ENCODE peak calls at places on chromosomes 11 and 22, in six cellular contexts. A, K, W, E, T and N are unnamed samples.

GRCh38 chr11:69881467-69882269 is 62.5 kb upstream of the FGF3 start:
- DNase-seq in A (no peak), K (no peak), W (no peak), E (no peak), T (no peak), N (no peak)

GRCh38 chr22:31561238-31561887 is 65.0 kb downstream of the SFI1 start:
- DNase-seq in A (peak; percentile 4), K (peak; percentile 54), W (peak; percentile 67), E (peak; percentile 86), T (peak; percentile 20), N (peak; percentile 54)

GRCh38 chr22:25021409-25021808 is 68.9 kb downstream of the KIAA1671 start:
- DNase-seq in A (no peak), K (no peak), W (no peak), E (no peak), T (no peak), N (peak; percentile 11)

GRCh38 chr22:49882519-49883293 is 29.1 kb downstream of the ZBED4 start:
- DNase-seq in A (no peak), K (no peak), W (no peak), E (peak; percentile 13), T (no peak), N (no peak)

GRCh38 chr11:75505966-75506692 is 19.6 kb downstream of the GDPD5 start:
- DNase-seq in A (no peak), K (no peak), W (no peak), E (no peak), T (no peak), N (no peak)

GRCh38 chr11:67102664-67103063 is 16.4 kb upstream of the KDM2A start:
- DNase-seq in A (no peak), K (no peak), W (no peak), E (no peak), T (no peak), N (no peak)

GRCh38 chr22:35518781-35519180 is 21.9 kb upstream of the RASD2 start:
- DNase-seq in A (no peak), K (no peak), W (no peak), E (no peak), T (no peak), N (no peak)

GRCh38 chr11:75898871-75899270 is 83.9 kb downstream of the UVRAG start:
- DNase-seq in A (no peak), K (no peak), W (no peak), E (no peak), T (no peak), N (no peak)

GRCh38 chr11:116240661-116241060 is 532.1 kb downstream of the BUD13 start:
- DNase-seq in A (no peak), K (no peak), W (no peak), E (peak; percentile 1), T (no peak), N (no peak)

GRCh38 chr11:111454561-111455192 is 57.5 kb downstream of the BTG4 start:
- DNase-seq in A (no peak), K (peak; percentile 27), W (peak; percentile 64), E (peak; percentile 60), T (peak; percentile 26), N (no peak)

GRCh38 chr11:113814181-113814580 is 34.6 kb downstream of the CLDN25 start:
- DNase-seq in A (no peak), K (no peak), W (no peak), E (no peak), T (no peak), N (no peak)

GRCh38 chr11:34640050-34640971 is 19.4 kb downstream of the EHF start:
- DNase-seq in A (no peak), K (no peak), W (peak; percentile 35), E (no peak), T (no peak), N (no peak)

GRCh38 chr11:77200869-77201268 is 72.8 kb downstream of the MYO7A start:
- DNase-seq in A (no peak), K (no peak), W (no peak), E (no peak), T (no peak), N (no peak)

GRCh38 chr11:16764888-16765287 is 26.4 kb downstream of the C11orf58 start:
- DNase-seq in A (no peak), K (no peak), W (no peak), E (no peak), T (no peak), N (no peak)

GRCh38 chr11:45850446-45850845 is 3.2 kb downstream of the CRY2 start:
- DNase-seq in A (no peak), K (no peak), W (no peak), E (peak; percentile 15), T (no peak), N (no peak)

GRCh38 chr11:67355794-67356550 is 2.6 kb upstream of the POLD4 start:
- DNase-seq in A (no peak), K (no peak), W (peak; percentile 1), E (no peak), T (no peak), N (no peak)

GRCh38 chr11:74669311-74670160 is 61.7 kb downstream of the CHRDL2 start:
- DNase-seq in A (no peak), K (no peak), W (peak; percentile 10), E (no peak), T (no peak), N (no peak)

GRCh38 chr11:67438121-67438902 is 830 bp upstream of the PTPRCAP start:
- DNase-seq in A (peak; percentile 74), K (peak; percentile 66), W (peak; percentile 66), E (no peak), T (peak; percentile 66), N (no peak)

GRCh38 chr11:1308745-1309497 is 511 bp downstream of the TOLLIP start:
- DNase-seq in A (no peak), K (no peak), W (no peak), E (no peak), T (no peak), N (no peak)

GRCh38 chr11:64894070-64894811 is 15.8 kb upstream of the EHD1 start:
- DNase-seq in A (peak; percentile 78), K (peak; percentile 93), W (peak; percentile 91), E (peak; percentile 73), T (peak; percentile 93), N (peak; percentile 42)

GRCh38 chr11:46444305-46444704 is 52.7 kb upstream of the CHRM4 start:
- DNase-seq in A (no peak), K (no peak), W (no peak), E (no peak), T (no peak), N (no peak)

GRCh38 chr11:57680552-57680874 is 12.6 kb downstream of the ZDHHC5 start:
- DNase-seq in A (no peak), K (no peak), W (no peak), E (peak; percentile 28), T (no peak), N (no peak)

GRCh38 chr11:23856654-23857053 is 640.2 kb upstream of the LUZP2 start:
- DNase-seq in A (no peak), K (no peak), W (no peak), E (peak; percentile 89), T (no peak), N (no peak)

GRCh38 chr11:126408496-126408895 is 53.0 kb downstream of the ST3GAL4 start:
- DNase-seq in A (no peak), K (no peak), W (no peak), E (no peak), T (no peak), N (no peak)

GRCh38 chr11:11989774-11990744 is 18.4 kb downstream of the DKK3 start:
- DNase-seq in A (no peak), K (no peak), W (no peak), E (peak; percentile 75), T (no peak), N (no peak)

GRCh38 chr22:42443240-42444059 is 11.2 kb upstream of the NFAM1 start:
- DNase-seq in A (no peak), K (no peak), W (no peak), E (peak; percentile 14), T (no peak), N (no peak)

GRCh38 chr11:73749118-73749517 is 11.8 kb downstream of the RAB6A start:
- DNase-seq in A (no peak), K (no peak), W (no peak), E (no peak), T (no peak), N (no peak)

GRCh38 chr11:9951714-9952275 is 287.9 kb downstream of the SWAP70 start:
- DNase-seq in A (no peak), K (no peak), W (no peak), E (peak; percentile 42), T (no peak), N (no peak)

GRCh38 chr11:34243620-34244493 is 114.0 kb downstream of the ABTB2 start:
- DNase-seq in A (no peak), K (no peak), W (peak; percentile 77), E (peak; percentile 74), T (no peak), N (no peak)

GRCh38 chr22:19730662-19731360 is 7.5 kb downstream of the GP1BB start:
- DNase-seq in A (peak; percentile 73), K (peak; percentile 88), W (peak; percentile 91), E (peak; percentile 79), T (peak; percentile 90), N (peak; percentile 69)

GRCh38 chr11:120260616-120261015 is 20.7 kb downstream of the POU2F3 start:
- DNase-seq in A (no peak), K (no peak), W (no peak), E (no peak), T (no peak), N (no peak)

GRCh38 chr22:24112188-24112587 is 69.1 kb upstream of the SUSD2 start:
- DNase-seq in A (no peak), K (no peak), W (no peak), E (peak; percentile 13), T (no peak), N (no peak)

GRCh38 chr11:96316869-96317268 is 26.1 kb downstream of the MAML2 start:
- DNase-seq in A (no peak), K (no peak), W (no peak), E (no peak), T (no peak), N (no peak)